ENCODE peak calls at places on chromosomes 6 and 20, in seven cellular contexts. X is iPS-NIHi11; N is non-pigmented ciliary epithelial cell; T is effector CD4-positive, alpha-beta T cell; A is stimulated activated CD4-positive, alpha-beta T cell treated with anti-CD3 and anti-CD28 coated beads, Interleukin-15, amount 100 ng/mL, for 1 hour; V is glutamatergic neuron; E is tibial nerve. P is an unnamed sample.

GRCh38 chr20:50055524-50056083 is 57.3 kb downstream of the UBE2V1 start:
- DNase-seq in E (no peak), X (no peak), A (no peak), T (no peak), V (no peak), N (no peak), P (no peak)

GRCh38 chr20:48686238-48687096 is 141.3 kb downstream of the PREX1 start:
- DNase-seq in N (no peak), X (peak), E (peak), T (no peak), V (no peak), A (no peak), P (peak)

GRCh38 chr20:8568068-8568467 is 436.0 kb downstream of the PLCB1 start:
- DNase-seq in X (no peak), V (no peak), E (no peak), T (no peak), N (no peak), A (no peak), P (no peak)

GRCh38 chr6:113458368-113459010 is 398.7 kb upstream of the MARCKS start:
- DNase-seq in E (no peak), X (no peak), T (no peak), A (no peak), N (no peak), V (no peak), P (peak)

GRCh38 chr6:168196385-168196860 is 117.4 kb upstream of the FRMD1 start:
- DNase-seq in E (no peak), N (no peak), V (no peak), A (no peak), X (no peak), T (no peak), P (no peak)

GRCh38 chr6:14671261-14671681 is 553.7 kb downstream of the CD83 start:
- DNase-seq in E (no peak), T (no peak), X (no peak), V (no peak), N (peak), A (no peak), P (peak)

GRCh38 chr6:52271852-52272460 is 12.6 kb downstream of the MCM3 start:
- DNase-seq in X (no peak), E (no peak), N (no peak), A (no peak), T (no peak), V (no peak), P (no peak)

GRCh38 chr6:122407712-122408111 is 8.3 kb downstream of the HSF2 start:
- DNase-seq in A (no peak), E (no peak), N (no peak), X (no peak), V (no peak), T (no peak), P (no peak)

GRCh38 chr6:99241905-99242534 is 107.5 kb downstream of the FAXC start:
- DNase-seq in N (peak), X (peak), T (no peak), A (no peak), V (peak), E (no peak), P (peak)

GRCh38 chr6:45438156-45438555 is 60.4 kb upstream of the SUPT3H start:
- DNase-seq in V (no peak), N (no peak), E (no peak), T (no peak), A (no peak), X (no peak), P (no peak)

GRCh38 chr6:16635810-16636602 is 125.3 kb downstream of the ATXN1 start:
- DNase-seq in X (peak), A (no peak), V (no peak), N (peak), T (no peak), E (no peak), P (peak)

GRCh38 chr6:7828123-7828522 is 82.5 kb downstream of the TXNDC5 start:
- DNase-seq in T (no peak), E (no peak), N (no peak), A (no peak), X (no peak), V (no peak), P (no peak)

GRCh38 chr6:166926748-166927147 is 29.6 kb downstream of the RNASET2 start:
- DNase-seq in V (no peak), E (no peak), T (no peak), X (no peak), A (no peak), N (no peak), P (no peak)

GRCh38 chr6:27312146-27312949 is at the start of gene POM121L2:
- DNase-seq in V (peak), E (peak), T (peak), N (no peak), X (peak), A (peak), P (peak)

GRCh38 chr6:30719356-30719755 is 796 bp upstream of the TUBB start:
- DNase-seq in T (no peak), X (no peak), A (no peak), V (no peak), N (no peak), E (no peak), P (no peak)

GRCh38 chr6:39665871-39666270 is 59.3 kb downstream of the KIF6 start:
- DNase-seq in A (no peak), V (no peak), E (no peak), N (no peak), X (no peak), T (no peak), P (peak)

GRCh38 chr20:63628246-63628975 is 1.5 kb upstream of the GMEB2 start:
- DNase-seq in E (peak), X (no peak), A (peak), T (no peak), N (no peak), V (peak), P (no peak)

GRCh38 chr6:57162008-57162407 is 10.1 kb upstream of the BAG2 start:
- DNase-seq in X (no peak), N (no peak), T (no peak), A (no peak), E (no peak), V (no peak), P (no peak)

GRCh38 chr6:157198425-157199279 is 124.7 kb downstream of the TMEM242 start:
- DNase-seq in T (no peak), E (peak), A (no peak), V (no peak), N (no peak), X (peak), P (no peak)

GRCh38 chr6:90493332-90493731 is 93.5 kb downstream of the MAP3K7 start:
- DNase-seq in V (no peak), T (no peak), A (no peak), X (no peak), N (no peak), E (no peak), P (peak)

GRCh38 chr6:29725981-29726380 is 2.7 kb downstream of the HLA-F start:
- DNase-seq in V (no peak), A (no peak), E (no peak), T (no peak), X (no peak), N (no peak), P (no peak)

GRCh38 chr20:50929299-50930138 is 1.7 kb downstream of the ADNP start:
- DNase-seq in V (peak), X (peak), N (peak), T (peak), A (peak), E (peak), P (peak)

GRCh38 chr6:88263591-88263990 is 97.4 kb upstream of the CNR1 start:
- DNase-seq in V (peak), T (no peak), E (no peak), A (no peak), N (no peak), X (no peak), P (no peak)

GRCh38 chr6:25968769-25969168 is 6.2 kb downstream of the TRIM38 start:
- DNase-seq in V (no peak), N (no peak), A (no peak), T (no peak), X (no peak), E (no peak), P (peak)

GRCh38 chr6:13494137-13494536 is 6.7 kb upstream of the GFOD1 start:
- DNase-seq in E (no peak), X (no peak), N (no peak), T (no peak), A (no peak), V (no peak), P (no peak)

GRCh38 chr6:138719011-138719635 is 54.4 kb upstream of the CCDC28A start:
- DNase-seq in E (peak), N (no peak), X (no peak), V (no peak), T (no peak), A (no peak), P (peak)

GRCh38 chr6:158548418-158549161 is 11.3 kb upstream of the TMEM181 start:
- DNase-seq in N (no peak), E (no peak), T (no peak), V (peak), X (peak), A (no peak), P (no peak)

GRCh38 chr6:158660331-158660730 is 10.5 kb downstream of the SYTL3 start:
- DNase-seq in E (no peak), V (peak), N (no peak), T (no peak), X (peak), A (no peak), P (peak)

GRCh38 chr6:112801681-112802080 is 454.6 kb downstream of the RFPL4B start:
- DNase-seq in N (no peak), V (no peak), T (no peak), X (no peak), E (no peak), A (no peak), P (no peak)

GRCh38 chr20:56362833-56363413 is 4.1 kb downstream of the FAM210B start:
- DNase-seq in X (no peak), V (peak), A (no peak), N (no peak), E (no peak), T (no peak), P (no peak)

GRCh38 chr6:43093361-43094289 is 17.5 kb downstream of the PTK7 start:
- DNase-seq in E (no peak), A (no peak), T (no peak), N (no peak), X (no peak), V (no peak), P (peak)